ENCODE peak calls at places on chromosomes 12 and 14, in four cellular contexts. E, D, O and W are unnamed samples.

GRCh38 chr12:131008461-131009270 is 55.0 kb downstream of the ADGRD1 start:
- DNase-seq in D (no peak), O (no peak), E (no peak), W (no peak)

GRCh38 chr14:48027115-48027514 is 351.7 kb upstream of the MDGA2 start:
- DNase-seq in D (no peak), O (no peak), E (no peak), W (no peak)

GRCh38 chr12:49357099-49357678 is 10.1 kb upstream of the SPATS2 start:
- DNase-seq in O (no peak), E (no peak), D (no peak), W (no peak)

GRCh38 chr12:26124491-26125450 is at the start of gene BHLHE41:
- DNase-seq in O (peak; percentile 87), D (peak; percentile 56), E (peak; percentile 54), W (no peak)

GRCh38 chr14:53703457-53703856 is 253.2 kb downstream of the BMP4 start:
- DNase-seq in E (no peak), D (no peak), O (no peak), W (no peak)

GRCh38 chr14:22462923-22463322 is 126.1 kb downstream of the DAD1 start:
- DNase-seq in D (no peak), O (no peak), E (no peak), W (no peak)

GRCh38 chr14:71651228-71651627 is 281.0 kb upstream of the RGS6 start:
- DNase-seq in D (no peak), O (no peak), E (no peak), W (no peak)

GRCh38 chr12:14618990-14619389 is 51.3 kb upstream of the PLBD1 start:
- DNase-seq in D (no peak), O (no peak), E (no peak), W (no peak)

GRCh38 chr14:36293824-36294223 is 26.6 kb downstream of the MBIP start:
- DNase-seq in E (no peak), D (no peak), O (no peak), W (no peak)

GRCh38 chr14:104431929-104432541 is 147.5 kb upstream of the C14orf180 start:
- DNase-seq in E (no peak), O (no peak), D (no peak), W (no peak)

GRCh38 chr12:95674088-95674595 is 116.4 kb downstream of the NTN4 start:
- DNase-seq in D (no peak), E (no peak), O (no peak), W (no peak)

GRCh38 chr12:93177208-93178153 is 200.2 kb upstream of the NUDT4 start:
- DNase-seq in O (no peak), D (no peak), E (peak; percentile 68), W (no peak)

GRCh38 chr14:99324291-99324690 is 52.3 kb upstream of the BCL11B start:
- DNase-seq in O (no peak), E (no peak), D (no peak), W (no peak)